ENCODE peak calls at places on chromosomes 11 and 22, in five cellular contexts. C is GM12878, O is testis, E is A549, U is stomach. Q is an unnamed sample.

GRCh38 chr11:10770626-10771254 is 19.7 kb downstream of the CTR9 start:
- DNase-seq in C (no peak), O (peak; percentile 57), E (peak; percentile 72), U (peak; percentile 63), Q (peak; percentile 61)

GRCh38 chr11:31813961-31814868 is 3.1 kb upstream of the PAX6 start:
- DNase-seq in C (no peak), O (no peak), E (no peak), U (no peak), Q (no peak)

GRCh38 chr22:46444390-46444854 is 93.0 kb downstream of the CELSR1 start:
- DNase-seq in C (no peak), O (no peak), E (no peak), U (peak; percentile 38), Q (no peak)

GRCh38 chr11:87116185-87116584 is 78.5 kb downstream of the TMEM135 start:
- DNase-seq in C (no peak), O (no peak), E (no peak), U (no peak), Q (no peak)

GRCh38 chr11:35402751-35403454 is 16.5 kb downstream of the SLC1A2 start:
- DNase-seq in C (no peak), O (no peak), E (no peak), U (no peak), Q (no peak)

GRCh38 chr22:19607198-19608113 is 83.2 kb upstream of the CLDN5 start:
- DNase-seq in C (no peak), O (no peak), E (no peak), U (peak; percentile 40), Q (peak; percentile 67)

GRCh38 chr22:48557473-48557872 is 1270.2 kb downstream of the BRD1 start:
- DNase-seq in C (no peak), O (no peak), E (no peak), U (no peak), Q (no peak)

GRCh38 chr11:93613432-93613831 is 48.0 kb upstream of the CEP295 start:
- DNase-seq in C (no peak), O (no peak), E (no peak), U (no peak), Q (no peak)

GRCh38 chr11:70769521-70769920 is 371.2 kb downstream of the CTTN start:
- DNase-seq in C (no peak), O (no peak), E (no peak), U (no peak), Q (no peak)

GRCh38 chr22:37043828-37044538 is 7.6 kb upstream of the KCTD17 start:
- DNase-seq in C (no peak), O (peak; percentile 78), E (peak; percentile 86), U (peak; percentile 88), Q (peak; percentile 91)

GRCh38 chr11:59144096-59144495 is 1.4 kb downstream of the FAM111A start:
- DNase-seq in C (no peak), O (no peak), E (no peak), U (no peak), Q (no peak)

GRCh38 chr11:72012897-72013721 is 14.4 kb downstream of the IL18BP start:
- DNase-seq in C (no peak), O (peak; percentile 84), E (no peak), U (peak; percentile 85), Q (peak; percentile 78)

GRCh38 chr11:20672575-20672974 is 3.2 kb downstream of the NELL1 start:
- DNase-seq in C (no peak), O (no peak), E (no peak), U (no peak), Q (no peak)

GRCh38 chr11:32343325-32344008 is 91.9 kb downstream of the WT1 start:
- DNase-seq in C (no peak), O (no peak), E (no peak), U (no peak), Q (no peak)

GRCh38 chr11:122721964-122722266 is 66.4 kb downstream of the UBASH3B start:
- DNase-seq in C (no peak), O (no peak), E (no peak), U (no peak), Q (no peak)

GRCh38 chr22:39236321-39237275 is 8.2 kb downstream of the PDGFB start:
- DNase-seq in C (peak; percentile 67), O (no peak), E (no peak), U (peak; percentile 76), Q (peak; percentile 57)

GRCh38 chr11:17541330-17541885 is 2.8 kb downstream of the USH1C start:
- DNase-seq in C (no peak), O (no peak), E (no peak), U (no peak), Q (no peak)

GRCh38 chr11:2995091-2995561 is 3.0 kb upstream of the NAP1L4 start:
- DNase-seq in C (no peak), O (no peak), E (no peak), U (peak; percentile 23), Q (no peak)

GRCh38 chr11:29119691-29120328 is 897.0 kb downstream of the KCNA4 start:
- DNase-seq in C (no peak), O (no peak), E (peak; percentile 28), U (no peak), Q (no peak)

GRCh38 chr22:19875531-19876313 is 21.0 kb upstream of the GNB1L start:
- DNase-seq in C (no peak), O (no peak), E (no peak), U (no peak), Q (no peak)

GRCh38 chr11:123454060-123454651 is 24.1 kb downstream of the GRAMD1B start:
- DNase-seq in C (no peak), O (no peak), E (peak; percentile 81), U (no peak), Q (no peak)

GRCh38 chr22:48781868-48782267 is 1045.8 kb downstream of the BRD1 start:
- DNase-seq in C (no peak), O (no peak), E (no peak), U (no peak), Q (no peak)

GRCh38 chr11:122097419-122098001 is 18.5 kb downstream of the BLID start:
- DNase-seq in C (no peak), O (no peak), E (no peak), U (no peak), Q (no peak)

GRCh38 chr11:44747836-44748235 is 21.1 kb downstream of the TSPAN18 start:
- DNase-seq in C (no peak), O (no peak), E (no peak), U (no peak), Q (no peak)

GRCh38 chr11:11620251-11620965 is 1.4 kb downstream of the GALNT18 start:
- DNase-seq in C (no peak), O (peak; percentile 73), E (peak; percentile 68), U (peak; percentile 40), Q (peak; percentile 47)

GRCh38 chr22:49253656-49254055 is 574.0 kb downstream of the BRD1 start:
- DNase-seq in C (no peak), O (no peak), E (no peak), U (no peak), Q (no peak)

GRCh38 chr11:86577663-86578636 is 94.5 kb downstream of the ME3 start:
- DNase-seq in C (no peak), O (peak; percentile 79), E (peak; percentile 63), U (no peak), Q (peak; percentile 52)

GRCh38 chr11:36564376-36565032 is 3.3 kb upstream of the RAG1 start:
- DNase-seq in C (peak; percentile 20), O (peak; percentile 74), E (peak; percentile 15), U (peak; percentile 58), Q (peak; percentile 52)

GRCh38 chr22:24805790-24806662 is at the start of gene SGSM1:
- DNase-seq in C (no peak), O (peak; percentile 86), E (peak; percentile 66), U (peak; percentile 89), Q (peak; percentile 89)
- TF ChIP-seq POLR2A in C (no peak), O (no peak), E (peak; percentile 38), U (no peak), Q (peak; percentile 67)

GRCh38 chr11:63940786-63941185 is 2.0 kb downstream of the NAA40 start:
- DNase-seq in C (no peak), O (no peak), E (no peak), U (no peak), Q (no peak)

GRCh38 chr11:63939351-63939920 is 634 bp downstream of the NAA40 start:
- DNase-seq in C (no peak), O (peak; percentile 30), E (no peak), U (no peak), Q (peak; percentile 34)

GRCh38 chr11:63941901-63942300 is 3.1 kb downstream of the NAA40 start:
- DNase-seq in C (no peak), O (no peak), E (no peak), U (no peak), Q (no peak)

GRCh38 chr11:63937713-63938480 is 905 bp upstream of the NAA40 start:
- DNase-seq in C (no peak), O (no peak), E (peak; percentile 87), U (no peak), Q (peak; percentile 17)

DNA sequence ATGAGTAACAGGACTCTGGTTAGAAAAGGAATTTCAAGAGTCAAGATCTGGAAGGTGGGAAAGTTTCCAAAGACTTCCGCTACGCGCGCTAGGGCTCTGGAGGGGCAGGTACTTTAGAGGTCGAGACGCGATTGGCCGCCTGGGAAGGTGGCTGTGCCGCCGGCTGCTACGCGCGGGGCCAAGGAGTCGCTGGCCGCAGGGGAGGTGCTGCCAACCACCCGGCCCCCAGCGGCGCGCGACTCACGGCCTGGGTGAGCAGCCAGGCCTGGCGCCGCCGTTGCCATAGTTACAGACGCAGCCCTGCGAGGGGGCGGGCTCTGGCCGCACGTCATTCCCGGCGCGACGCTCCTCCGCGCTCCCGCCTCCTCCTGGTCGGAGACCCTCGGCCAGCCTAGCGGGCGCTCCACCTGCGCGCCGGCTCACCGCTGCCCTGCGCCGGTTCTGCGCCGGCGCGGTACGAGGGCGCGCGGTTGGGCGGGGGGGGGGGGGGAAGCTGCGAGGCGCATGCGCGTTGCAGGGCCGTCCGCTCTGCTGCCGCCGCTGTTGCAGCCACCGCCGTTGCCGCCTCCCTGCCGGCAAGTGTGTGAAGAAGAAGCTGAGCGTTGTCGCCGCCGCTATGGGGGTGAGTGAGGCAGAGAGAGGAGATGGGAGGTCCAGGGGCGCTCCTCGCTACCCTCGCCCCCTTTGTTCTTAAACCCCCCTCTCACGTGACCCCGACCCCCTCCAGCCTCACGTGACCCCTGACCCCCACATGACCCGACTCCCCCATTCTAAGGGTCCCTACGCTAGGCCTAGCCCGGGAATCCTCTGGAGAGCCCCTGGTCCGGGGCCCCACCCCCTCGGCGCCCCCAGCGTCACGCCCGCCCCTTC is at the start of gene NAA40:
- DNase-seq in C (peak; percentile 92), O (peak; percentile 95), E (peak; percentile 98), U (peak; percentile 95), Q (peak; percentile 98)
- H3K27ac ChIP-seq in C (peak within 1 kb of the TSS; percentile 72), O (peak within 1 kb of the TSS; percentile 73), E (peak within 1 kb of the TSS; percentile 97), U (peak within 1 kb of the TSS; percentile 84), Q (peak within 1 kb of the TSS; percentile 87)

GRCh38 chr11:5226732-5227327 is at the start of gene HBB:
- DNase-seq in C (no peak), O (no peak), E (no peak), U (no peak), Q (no peak)
- TF ChIP-seq POLR2A in C (no peak), O (no peak), E (no peak), U (no peak), Q (no peak)

GRCh38 chr11:12897867-12898266 is 111.2 kb upstream of the RASSF10 start:
- DNase-seq in C (no peak), O (no peak), E (no peak), U (no peak), Q (peak; percentile 23)

GRCh38 chr11:12893787-12894672 is 115.1 kb upstream of the RASSF10 start:
- DNase-seq in C (no peak), O (peak; percentile 71), E (peak; percentile 51), U (peak; percentile 69), Q (peak; percentile 74)

GRCh38 chr11:12901272-12901671 is 107.8 kb upstream of the RASSF10 start:
- DNase-seq in C (peak; percentile 12), O (no peak), E (no peak), U (no peak), Q (no peak)

GRCh38 chr11:12900496-12900895 is 108.6 kb upstream of the RASSF10 start:
- DNase-seq in C (no peak), O (no peak), E (no peak), U (no peak), Q (peak; percentile 36)

GRCh38 chr11:12897390-12897789 is 111.7 kb upstream of the RASSF10 start:
- DNase-seq in C (no peak), O (no peak), E (no peak), U (no peak), Q (no peak)
- H3K27ac ChIP-seq in C (no peak overlapping the region), O (no peak overlapping the region), E (no peak overlapping the region), U (no peak overlapping the region), Q (peak overlapping the region; percentile 57)